ENCODE peak calls at places on chromosomes 1 and 21, in nine cellular contexts. L, Z, J, U, D, V, Q, T and P are unnamed samples.

GRCh38 chr1:181105134-181106021 is 16.9 kb downstream of the IER5 start:
- DNase-seq in L (peak; percentile 95), Z (peak; percentile 91), J (peak; percentile 77), U (peak; percentile 97), D (peak; percentile 90), V (peak; percentile 99), Q (peak; percentile 94), T (peak; percentile 97), P (peak; percentile 83)

GRCh38 chr1:8950309-8950708 is 4.6 kb downstream of the CA6 start:
- DNase-seq in L (no peak), Z (no peak), J (no peak), U (no peak), D (no peak), V (no peak), Q (no peak), T (no peak), P (no peak)

GRCh38 chr1:201892211-201892610 is 3.5 kb downstream of the SHISA4 start:
- DNase-seq in L (no peak), Z (no peak), J (no peak), U (no peak), D (no peak), V (peak; percentile 35), Q (no peak), T (no peak), P (no peak)

GRCh38 chr1:155206891-155207577 is 663 bp downstream of the THBS3 start:
- DNase-seq in L (peak; percentile 88), Z (peak; percentile 87), J (peak; percentile 99), U (peak; percentile 90), D (peak; percentile 77), V (peak; percentile 94), Q (peak; percentile 79), T (peak; percentile 87), P (peak; percentile 74)

GRCh38 chr1:209688746-209689234 is 13.6 kb downstream of the G0S2 start:
- DNase-seq in L (no peak), Z (no peak), J (no peak), U (no peak), D (peak; percentile 84), V (no peak), Q (no peak), T (peak; percentile 42), P (peak; percentile 52)

GRCh38 chr1:59967141-59967697 is 40.6 kb upstream of the CYP2J2 start:
- DNase-seq in L (no peak), Z (no peak), J (peak; percentile 59), U (no peak), D (peak; percentile 82), V (no peak), Q (peak; percentile 43), T (peak; percentile 52), P (peak; percentile 59)

GRCh38 chr1:199084293-199084692 is 445.5 kb downstream of the PTPRC start:
- DNase-seq in L (peak; percentile 76), Z (no peak), J (peak; percentile 52), U (no peak), D (peak; percentile 83), V (no peak), Q (peak; percentile 1), T (no peak), P (peak; percentile 94)

GRCh38 chr1:208781391-208782035 is 537.3 kb upstream of the PLXNA2 start:
- DNase-seq in L (no peak), Z (peak; percentile 66), J (no peak), U (no peak), D (no peak), V (no peak), Q (no peak), T (no peak), P (no peak)

GRCh38 chr1:18662286-18662639 is 31.6 kb downstream of the PAX7 start:
- DNase-seq in L (no peak), Z (no peak), J (no peak), U (no peak), D (no peak), V (no peak), Q (no peak), T (no peak), P (no peak)

GRCh38 chr1:36155560-36156328 is at the start of gene MAP7D1:
- DNase-seq in L (peak; percentile 83), Z (peak; percentile 82), J (peak; percentile 76), U (peak; percentile 94), D (peak; percentile 83), V (peak; percentile 97), Q (peak; percentile 87), T (peak; percentile 95), P (peak; percentile 80)

GRCh38 chr1:208534604-208534907 is 290.4 kb upstream of the PLXNA2 start:
- DNase-seq in L (no peak), Z (no peak), J (peak; percentile 58), U (no peak), D (no peak), V (no peak), Q (no peak), T (no peak), P (no peak)

GRCh38 chr21:44455524-44456206 is 355 bp downstream of the LRRC3 start:
- DNase-seq in L (peak; percentile 50), Z (peak; percentile 56), J (peak; percentile 64), U (no peak), D (peak; percentile 20), V (peak; percentile 89), Q (peak; percentile 55), T (peak; percentile 69), P (no peak)

GRCh38 chr1:116878804-116879477 is 30.8 kb upstream of the PTGFRN start:
- DNase-seq in L (peak; percentile 80), Z (peak; percentile 79), J (peak; percentile 77), U (peak; percentile 66), D (peak; percentile 22), V (no peak), Q (peak; percentile 56), T (peak; percentile 42), P (peak; percentile 17)

GRCh38 chr21:41445465-41445862 is 19.4 kb downstream of the MX1 start:
- DNase-seq in L (no peak), Z (no peak), J (no peak), U (peak; percentile 25), D (no peak), V (peak; percentile 69), Q (no peak), T (no peak), P (no peak)

GRCh38 chr1:72724951-72725863 is 442.9 kb upstream of the NEGR1 start:
- DNase-seq in L (no peak), Z (peak; percentile 83), J (peak; percentile 66), U (peak; percentile 58), D (no peak), V (peak; percentile 69), Q (peak; percentile 52), T (peak; percentile 6), P (no peak)

DNA sequence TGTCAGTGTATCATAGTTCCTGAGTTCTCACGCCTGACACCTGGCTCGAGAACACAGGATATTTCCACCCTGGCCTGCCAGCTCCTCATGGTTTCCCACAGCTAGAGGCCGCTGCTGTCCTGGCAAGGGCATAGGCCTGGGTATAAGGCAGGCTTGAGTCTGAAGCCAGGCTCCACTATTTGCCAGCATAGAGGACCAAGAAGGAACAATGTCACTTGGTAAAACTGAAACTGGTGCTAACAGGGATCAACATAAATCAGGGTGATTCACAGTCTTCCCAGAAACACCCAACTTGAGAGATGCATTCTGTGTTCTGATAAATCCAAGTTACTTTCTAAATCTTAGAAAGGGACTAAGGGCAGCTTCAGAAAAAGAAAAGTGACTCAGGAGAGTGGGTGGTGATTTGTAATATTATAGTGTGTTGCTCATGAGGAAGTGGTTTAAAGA is 6.9 kb upstream of the S100A2 start:
- DNase-seq in L (peak; percentile 28), Z (peak; percentile 81), J (peak; percentile 98), U (peak; percentile 93), D (peak; percentile 88), V (peak; percentile 91), Q (peak; percentile 72), T (peak; percentile 83), P (peak; percentile 82)
- TF ChIP-seq CTCF in L (peak; percentile 44), Z (peak; percentile 83), J (peak; percentile 99), U (peak; percentile 78), D (peak; percentile 87), V (peak; percentile 84), Q (peak; percentile 90), T (peak; percentile 65), P (peak; percentile 86)

DNA sequence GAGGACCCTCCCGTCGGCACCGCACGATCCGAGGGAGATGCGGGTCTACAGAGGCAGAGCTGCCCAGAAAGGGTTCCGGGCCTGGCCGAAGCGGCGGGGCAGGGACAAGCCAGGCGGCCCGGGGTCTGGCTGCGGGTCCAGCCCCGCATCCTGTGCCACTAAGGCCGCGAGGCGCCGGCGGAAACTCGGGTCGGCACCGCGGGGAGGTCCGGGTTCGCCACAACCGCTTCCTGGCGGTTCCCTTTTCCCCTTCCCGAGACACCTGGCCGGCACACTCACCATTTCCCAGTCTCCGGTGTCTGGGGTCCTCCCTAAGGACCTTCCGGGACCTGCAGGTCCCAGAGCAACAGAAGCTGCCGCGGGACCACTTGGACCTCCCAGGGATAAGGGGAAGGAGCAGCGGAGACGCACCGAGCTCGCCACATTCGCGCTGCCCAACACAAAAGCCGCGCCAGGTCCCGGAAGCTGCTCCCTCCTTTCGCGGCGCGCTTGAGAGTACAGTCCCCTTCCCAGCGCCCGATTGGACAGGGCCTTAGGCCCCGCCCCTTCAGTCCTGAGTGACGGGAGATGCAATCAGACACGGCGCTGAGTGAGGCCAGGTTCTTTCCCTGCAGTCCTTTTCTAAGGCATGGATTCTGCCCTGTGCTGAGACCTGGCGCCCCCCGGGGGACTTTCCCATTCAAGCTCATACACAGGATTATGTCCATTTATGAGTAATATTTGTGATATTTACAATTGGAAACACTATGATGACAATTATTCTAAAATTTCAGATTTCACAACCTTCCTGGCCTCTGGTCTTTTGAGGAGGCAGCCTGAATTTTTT is at the start of gene ZNF670:
- DNase-seq in L (peak; percentile 95), Z (peak; percentile 98), J (peak; percentile 99), U (peak; percentile 97), D (peak; percentile 98), V (peak; percentile 97), Q (peak; percentile 98), T (peak; percentile 99), P (peak; percentile 94)
- TF ChIP-seq CTCF in L (peak; percentile 52), Z (no peak), J (peak; percentile 26), U (no peak), D (no peak), V (no peak), Q (no peak), T (peak; percentile 30), P (no peak)

DNA sequence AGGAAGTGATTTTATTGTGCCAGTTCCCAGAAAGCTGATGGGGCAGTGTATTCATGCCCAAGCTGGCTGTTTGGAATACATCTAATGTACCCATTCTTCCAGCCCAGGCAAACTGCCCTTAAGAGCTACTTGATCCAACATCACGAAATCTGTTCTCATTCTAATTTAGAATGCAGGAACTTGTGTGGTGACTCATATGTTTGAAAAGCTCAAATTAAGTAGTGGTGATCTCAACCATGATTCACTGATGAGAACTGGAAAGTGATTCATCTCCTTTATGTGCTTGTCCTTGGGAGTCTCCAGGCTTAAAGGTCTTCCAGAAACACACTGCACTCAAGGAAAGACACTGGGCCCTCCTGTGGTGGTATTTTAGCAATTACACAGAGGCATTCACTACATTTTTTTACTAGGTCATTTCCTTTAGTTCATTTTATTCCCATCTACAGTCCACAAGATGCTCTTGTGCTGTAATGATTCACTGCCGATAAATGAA is 65.4 kb downstream of the RPE65 start:
- DNase-seq in L (no peak), Z (no peak), J (no peak), U (no peak), D (peak; percentile 99), V (no peak), Q (no peak), T (peak; percentile 80), P (peak; percentile 100)
- TF ChIP-seq CTCF in L (no peak), Z (no peak), J (no peak), U (peak; percentile 25), D (peak; percentile 37), V (no peak), Q (peak; percentile 44), T (peak; percentile 38), P (peak; percentile 60)

DNA sequence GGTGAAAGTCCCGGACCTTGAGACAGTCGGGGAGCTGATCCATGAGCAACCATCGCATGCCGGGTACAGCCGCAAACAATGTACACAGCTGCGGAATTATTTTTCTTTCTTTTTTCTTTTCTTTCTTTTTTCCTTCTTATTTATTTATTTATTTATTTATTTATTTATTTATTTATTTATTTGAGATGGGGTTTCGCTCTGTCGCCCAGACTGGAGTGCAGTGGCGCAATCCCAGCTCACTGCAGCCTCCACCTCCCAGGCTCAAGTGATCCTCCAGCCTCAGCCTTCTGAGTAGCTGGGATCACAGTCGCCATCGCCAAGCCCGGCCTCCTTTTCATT is 2.6 kb upstream of the PERM1 start:
- DNase-seq in L (no peak), Z (no peak), J (no peak), U (no peak), D (no peak), V (no peak), Q (no peak), T (no peak), P (no peak)
- TF ChIP-seq CTCF in L (no peak), Z (peak; percentile 37), J (no peak), U (peak; percentile 4), D (no peak), V (peak; percentile 34), Q (no peak), T (no peak), P (no peak)